ENCODE peak calls at places on chromosomes 16 and 17, in seven cellular contexts. One of them, this sample, is unnamed.

GRCh38 chr16:86565181-86565631 is 1.4 kb upstream of the FOXC2 start:
- DNase-seq in cardiac muscle cell: no peak
- DNase-seq in left ventricle myocardium inferior: no peak
- DNase-seq in DND-41: no peak
- DNase-seq in fibroblast of lung: no peak
- DNase-seq in psoas muscle: no peak
- DNase-seq in neuronal stem cell: no peak
- DNase-seq in this sample: no peak

GRCh38 chr16:2498531-2499253 is 15.1 kb upstream of the ATP6V0C start:
- DNase-seq in cardiac muscle cell: no peak
- DNase-seq in left ventricle myocardium inferior: peak; percentile 63
- DNase-seq in DND-41: no peak
- DNase-seq in fibroblast of lung: no peak
- DNase-seq in psoas muscle: no peak
- DNase-seq in neuronal stem cell: no peak
- DNase-seq in this sample: no peak

GRCh38 chr16:90061437-90061836 is 15.7 kb downstream of the PRDM7 start:
- DNase-seq in cardiac muscle cell: no peak
- DNase-seq in left ventricle myocardium inferior: no peak
- DNase-seq in DND-41: no peak
- DNase-seq in fibroblast of lung: no peak
- DNase-seq in psoas muscle: no peak
- DNase-seq in neuronal stem cell: no peak
- DNase-seq in this sample: no peak

GRCh38 chr17:17493249-17493985 is 2.8 kb downstream of the RASD1 start:
- DNase-seq in cardiac muscle cell: no peak
- DNase-seq in left ventricle myocardium inferior: peak; percentile 45
- DNase-seq in DND-41: no peak
- DNase-seq in fibroblast of lung: no peak
- DNase-seq in psoas muscle: peak; percentile 80
- DNase-seq in neuronal stem cell: no peak
- DNase-seq in this sample: no peak

GRCh38 chr17:8375738-8376259 is 705 bp downstream of the KRABD2 start:
- DNase-seq in cardiac muscle cell: no peak
- DNase-seq in left ventricle myocardium inferior: no peak
- DNase-seq in DND-41: no peak
- DNase-seq in fibroblast of lung: no peak
- DNase-seq in psoas muscle: no peak
- DNase-seq in neuronal stem cell: no peak
- DNase-seq in this sample: no peak

GRCh38 chr17:8632087-8632486 is 1.6 kb upstream of the MYH10 start:
- DNase-seq in cardiac muscle cell: no peak
- DNase-seq in left ventricle myocardium inferior: no peak
- DNase-seq in DND-41: no peak
- DNase-seq in fibroblast of lung: no peak
- DNase-seq in psoas muscle: no peak
- DNase-seq in neuronal stem cell: no peak
- DNase-seq in this sample: no peak

GRCh38 chr17:7446669-7447068 is 1.8 kb downstream of the CHRNB1 start:
- DNase-seq in cardiac muscle cell: no peak
- DNase-seq in left ventricle myocardium inferior: no peak
- DNase-seq in DND-41: no peak
- DNase-seq in fibroblast of lung: no peak
- DNase-seq in psoas muscle: no peak
- DNase-seq in neuronal stem cell: no peak
- DNase-seq in this sample: no peak

GRCh38 chr17:37483311-37484039 is 6.2 kb upstream of the DUSP14 start:
- DNase-seq in cardiac muscle cell: no peak
- DNase-seq in left ventricle myocardium inferior: no peak
- DNase-seq in DND-41: no peak
- DNase-seq in fibroblast of lung: peak; percentile 98
- DNase-seq in psoas muscle: no peak
- DNase-seq in neuronal stem cell: no peak
- DNase-seq in this sample: no peak

GRCh38 chr17:47808830-47809480 is 12.6 kb downstream of the OSBPL7 start:
- DNase-seq in cardiac muscle cell: no peak
- DNase-seq in left ventricle myocardium inferior: no peak
- DNase-seq in DND-41: no peak
- DNase-seq in fibroblast of lung: no peak
- DNase-seq in psoas muscle: no peak
- DNase-seq in neuronal stem cell: no peak
- DNase-seq in this sample: peak; percentile 55

GRCh38 chr17:29645516-29646051 is 22.9 kb upstream of the CORO6 start:
- DNase-seq in cardiac muscle cell: no peak
- DNase-seq in left ventricle myocardium inferior: peak; percentile 80
- DNase-seq in DND-41: no peak
- DNase-seq in fibroblast of lung: peak; percentile 96
- DNase-seq in psoas muscle: peak; percentile 90
- DNase-seq in neuronal stem cell: no peak
- DNase-seq in this sample: peak; percentile 85

GRCh38 chr17:76671123-76671911 is 27.8 kb upstream of the ST6GALNAC1 start:
- DNase-seq in cardiac muscle cell: peak; percentile 100
- DNase-seq in left ventricle myocardium inferior: peak; percentile 100
- DNase-seq in DND-41: peak; percentile 100
- DNase-seq in fibroblast of lung: peak; percentile 100
- DNase-seq in psoas muscle: peak; percentile 100
- DNase-seq in neuronal stem cell: peak; percentile 100
- DNase-seq in this sample: peak; percentile 100

GRCh38 chr17:58630883-58631522 is 60.8 kb downstream of the TEX14 start:
- DNase-seq in cardiac muscle cell: peak; percentile 86
- DNase-seq in left ventricle myocardium inferior: no peak
- DNase-seq in DND-41: no peak
- DNase-seq in fibroblast of lung: no peak
- DNase-seq in psoas muscle: no peak
- DNase-seq in neuronal stem cell: peak; percentile 51
- DNase-seq in this sample: no peak

GRCh38 chr17:59437766-59438165 is 106.3 kb downstream of the YPEL2 start:
- DNase-seq in cardiac muscle cell: no peak
- DNase-seq in left ventricle myocardium inferior: no peak
- DNase-seq in DND-41: no peak
- DNase-seq in fibroblast of lung: no peak
- DNase-seq in psoas muscle: no peak
- DNase-seq in neuronal stem cell: no peak
- DNase-seq in this sample: no peak

GRCh38 chr17:76887809-76888208 is 19.6 kb downstream of the MGAT5B start:
- DNase-seq in cardiac muscle cell: no peak
- DNase-seq in left ventricle myocardium inferior: no peak
- DNase-seq in DND-41: no peak
- DNase-seq in fibroblast of lung: no peak
- DNase-seq in psoas muscle: no peak
- DNase-seq in neuronal stem cell: no peak
- DNase-seq in this sample: peak; percentile 3

GRCh38 chr17:18093616-18094408 is 6.1 kb downstream of the DRG2 start:
- DNase-seq in cardiac muscle cell: peak; percentile 47
- DNase-seq in left ventricle myocardium inferior: peak; percentile 74
- DNase-seq in DND-41: peak; percentile 40
- DNase-seq in fibroblast of lung: peak; percentile 75
- DNase-seq in psoas muscle: peak; percentile 92
- DNase-seq in neuronal stem cell: no peak
- DNase-seq in this sample: peak; percentile 78

GRCh38 chr16:55249361-55249760 is 74.6 kb upstream of the IRX6 start:
- DNase-seq in cardiac muscle cell: no peak
- DNase-seq in left ventricle myocardium inferior: no peak
- DNase-seq in DND-41: no peak
- DNase-seq in fibroblast of lung: no peak
- DNase-seq in psoas muscle: no peak
- DNase-seq in neuronal stem cell: no peak
- DNase-seq in this sample: no peak

GRCh38 chr17:56319531-56319930 is 166.3 kb downstream of the ANKFN1 start:
- DNase-seq in cardiac muscle cell: peak; percentile 65
- DNase-seq in left ventricle myocardium inferior: no peak
- DNase-seq in DND-41: peak; percentile 27
- DNase-seq in fibroblast of lung: peak; percentile 65
- DNase-seq in psoas muscle: no peak
- DNase-seq in neuronal stem cell: peak; percentile 32
- DNase-seq in this sample: no peak

GRCh38 chr17:32551186-32551955 is 64.6 kb downstream of the CDK5R1 start:
- DNase-seq in cardiac muscle cell: no peak
- DNase-seq in left ventricle myocardium inferior: no peak
- DNase-seq in DND-41: no peak
- DNase-seq in fibroblast of lung: peak; percentile 28
- DNase-seq in psoas muscle: no peak
- DNase-seq in neuronal stem cell: no peak
- DNase-seq in this sample: no peak

GRCh38 chr17:33667052-33667509 is 374.0 kb upstream of the ASIC2 start:
- DNase-seq in cardiac muscle cell: no peak
- DNase-seq in left ventricle myocardium inferior: no peak
- DNase-seq in DND-41: peak; percentile 28
- DNase-seq in fibroblast of lung: no peak
- DNase-seq in psoas muscle: no peak
- DNase-seq in neuronal stem cell: no peak
- DNase-seq in this sample: no peak

GRCh38 chr17:73782641-73783381 is 138.6 kb upstream of the SDK2 start:
- DNase-seq in cardiac muscle cell: peak; percentile 30
- DNase-seq in left ventricle myocardium inferior: no peak
- DNase-seq in DND-41: no peak
- DNase-seq in fibroblast of lung: no peak
- DNase-seq in psoas muscle: no peak
- DNase-seq in neuronal stem cell: no peak
- DNase-seq in this sample: no peak

GRCh38 chr16:66936462-66936861 is 1.1 kb downstream of the CES2 start:
- DNase-seq in cardiac muscle cell: no peak
- DNase-seq in left ventricle myocardium inferior: peak; percentile 35
- DNase-seq in DND-41: no peak
- DNase-seq in fibroblast of lung: no peak
- DNase-seq in psoas muscle: peak; percentile 10
- DNase-seq in neuronal stem cell: no peak
- DNase-seq in this sample: no peak

GRCh38 chr17:72477529-72477928 is 356.7 kb downstream of the SOX9 start:
- DNase-seq in cardiac muscle cell: no peak
- DNase-seq in left ventricle myocardium inferior: no peak
- DNase-seq in DND-41: no peak
- DNase-seq in fibroblast of lung: no peak
- DNase-seq in psoas muscle: no peak
- DNase-seq in neuronal stem cell: no peak
- DNase-seq in this sample: no peak

GRCh38 chr16:56909484-56910113 is 22.3 kb upstream of the HERPUD1 start:
- DNase-seq in cardiac muscle cell: no peak
- DNase-seq in left ventricle myocardium inferior: no peak
- DNase-seq in DND-41: no peak
- DNase-seq in fibroblast of lung: no peak
- DNase-seq in psoas muscle: no peak
- DNase-seq in neuronal stem cell: no peak
- DNase-seq in this sample: peak; percentile 28

GRCh38 chr17:13393841-13394710 is 207.7 kb downstream of the HS3ST3A1 start:
- DNase-seq in cardiac muscle cell: peak; percentile 87
- DNase-seq in left ventricle myocardium inferior: no peak
- DNase-seq in DND-41: no peak
- DNase-seq in fibroblast of lung: peak; percentile 82
- DNase-seq in psoas muscle: no peak
- DNase-seq in neuronal stem cell: no peak
- DNase-seq in this sample: no peak

DNA sequence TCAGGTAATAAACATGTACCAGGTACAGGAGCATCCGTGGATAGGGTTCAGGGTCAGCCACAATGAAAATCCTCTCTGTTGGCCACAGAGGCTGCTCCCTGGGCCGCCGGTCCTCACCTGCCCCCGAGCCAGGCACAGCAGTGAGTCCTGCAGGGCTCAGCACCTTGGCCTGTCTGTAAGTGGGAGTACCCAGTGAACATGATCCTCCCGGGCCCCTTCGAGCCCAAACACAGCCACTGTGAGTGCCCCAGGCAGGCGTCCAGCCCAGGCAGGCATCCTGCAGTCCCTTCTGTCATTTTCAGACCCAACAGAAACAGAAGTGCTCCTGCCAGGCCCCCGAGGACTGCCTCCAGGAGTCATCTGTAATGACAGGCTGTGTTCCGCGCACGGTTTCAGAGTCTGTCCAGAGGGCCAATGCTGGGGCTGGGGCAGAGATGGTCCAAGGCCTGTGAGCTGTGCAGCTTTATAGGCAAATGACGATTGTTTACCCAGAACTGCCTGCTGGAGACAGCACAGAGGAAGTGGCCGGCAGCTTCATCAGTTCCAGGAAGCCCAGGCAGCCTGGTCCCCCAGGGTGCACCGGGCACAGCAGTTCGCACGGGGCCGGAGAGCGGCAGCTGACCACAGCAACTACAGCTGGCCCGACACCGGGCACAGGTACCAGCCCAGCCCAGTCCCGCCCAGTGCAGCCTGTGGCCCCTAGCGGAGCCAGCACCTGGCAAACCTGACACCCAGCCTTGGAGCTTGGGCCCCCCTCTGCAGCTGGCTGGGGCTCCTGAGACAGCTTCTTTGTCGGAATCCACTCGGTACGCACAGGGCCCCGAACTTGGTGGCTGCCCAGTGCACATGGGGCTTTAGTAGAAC is 13.2 kb downstream of the SLC7A5 start:
- DNase-seq in cardiac muscle cell: no peak
- DNase-seq in left ventricle myocardium inferior: peak; percentile 60
- DNase-seq in DND-41: no peak
- DNase-seq in fibroblast of lung: peak; percentile 56
- DNase-seq in psoas muscle: peak; percentile 81
- DNase-seq in neuronal stem cell: no peak
- DNase-seq in this sample: peak; percentile 81
- H3K4me3 ChIP-seq in cardiac muscle cell: no peak overlapping the region
- H3K4me3 ChIP-seq in left ventricle myocardium inferior: no peak overlapping the region
- H3K4me3 ChIP-seq in DND-41: no peak overlapping the region
- H3K4me3 ChIP-seq in fibroblast of lung: no peak overlapping the region
- H3K4me3 ChIP-seq in psoas muscle: peak overlapping the region; percentile 69
- H3K4me3 ChIP-seq in neuronal stem cell: no peak overlapping the region
- H3K4me3 ChIP-seq in this sample: no peak overlapping the region

GRCh38 chr17:40314557-40314953 is 5.6 kb downstream of the RARA start:
- DNase-seq in cardiac muscle cell: no peak
- DNase-seq in left ventricle myocardium inferior: peak; percentile 83
- DNase-seq in DND-41: peak; percentile 64
- DNase-seq in fibroblast of lung: peak; percentile 79
- DNase-seq in psoas muscle: peak; percentile 98
- DNase-seq in neuronal stem cell: no peak
- DNase-seq in this sample: peak; percentile 89
- H3K4me1 ChIP-seq in cardiac muscle cell: peaks cover 81% of the 10 kb centered on the region
- H3K4me1 ChIP-seq in left ventricle myocardium inferior: peaks cover 98% of the 10 kb centered on the region
- H3K4me1 ChIP-seq in DND-41: peaks cover 24% of the 10 kb centered on the region
- H3K4me1 ChIP-seq in fibroblast of lung: peaks cover 49% of the 10 kb centered on the region
- H3K4me1 ChIP-seq in psoas muscle: peaks cover 76% of the 10 kb centered on the region
- H3K4me1 ChIP-seq in neuronal stem cell: peaks cover 21% of the 10 kb centered on the region
- H3K4me1 ChIP-seq in this sample: peaks cover 46% of the 10 kb centered on the region

DNA sequence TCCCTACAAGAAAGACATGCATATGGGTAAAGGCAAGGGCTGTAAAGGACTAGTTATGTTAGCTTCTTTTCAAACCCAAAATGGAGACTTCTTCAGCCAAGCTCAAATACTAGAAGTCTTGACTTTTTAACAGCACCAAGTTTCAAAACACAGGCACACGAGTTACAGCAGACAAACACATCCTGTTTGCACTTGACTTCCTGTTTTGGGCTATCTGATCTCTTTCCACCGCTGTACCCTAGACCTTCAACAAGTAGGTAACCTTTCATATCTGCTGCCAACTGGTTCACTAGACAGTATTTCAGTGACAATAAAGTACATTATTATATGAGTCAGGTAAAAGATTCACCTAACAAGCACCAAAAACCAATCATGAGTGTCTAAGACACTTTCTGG is 12.3 kb downstream of the RFFL start:
- DNase-seq in cardiac muscle cell: no peak
- DNase-seq in left ventricle myocardium inferior: no peak
- DNase-seq in DND-41: peak; percentile 64
- DNase-seq in fibroblast of lung: no peak
- DNase-seq in psoas muscle: no peak
- DNase-seq in neuronal stem cell: no peak
- DNase-seq in this sample: no peak
- H3K27ac ChIP-seq in cardiac muscle cell: no peak overlapping the region
- H3K27ac ChIP-seq in left ventricle myocardium inferior: peak overlapping the region; percentile 62
- H3K27ac ChIP-seq in DND-41: peak overlapping the region; percentile 98
- H3K27ac ChIP-seq in fibroblast of lung: no peak overlapping the region
- H3K27ac ChIP-seq in psoas muscle: peak overlapping the region; percentile 48
- H3K27ac ChIP-seq in neuronal stem cell: no peak overlapping the region
- H3K27ac ChIP-seq in this sample: no peak overlapping the region

GRCh38 chr17:4080686-4081085 is 62.1 kb downstream of the ZZEF1 start:
- DNase-seq in cardiac muscle cell: no peak
- DNase-seq in left ventricle myocardium inferior: no peak
- DNase-seq in DND-41: no peak
- DNase-seq in fibroblast of lung: no peak
- DNase-seq in psoas muscle: no peak
- DNase-seq in neuronal stem cell: no peak
- DNase-seq in this sample: no peak
- H3K4me3 ChIP-seq in cardiac muscle cell: no peak overlapping the region
- H3K4me3 ChIP-seq in left ventricle myocardium inferior: no peak overlapping the region
- H3K4me3 ChIP-seq in DND-41: no peak overlapping the region
- H3K4me3 ChIP-seq in fibroblast of lung: no peak overlapping the region
- H3K4me3 ChIP-seq in psoas muscle: no peak overlapping the region
- H3K4me3 ChIP-seq in neuronal stem cell: no peak overlapping the region
- H3K4me3 ChIP-seq in this sample: no peak overlapping the region

This sample was measured in right cardiac atrium.